ENCODE peak calls at places on chromosomes 16 and 17, in five cellular contexts. One of them, this sample, is unnamed.

GRCh38 chr17:73585583-73585982 is 58.7 kb downstream of the SDK2 start:
- DNase-seq in SK-N-SH: no peak
- DNase-seq in GM12878: no peak
- DNase-seq in K562: no peak
- DNase-seq in HCT116: no peak
- DNase-seq in this sample: no peak

GRCh38 chr17:58006563-58006923 is 503 bp downstream of the SRSF1 start:
- DNase-seq in SK-N-SH: peak
- DNase-seq in HCT116: peak
- DNase-seq in K562: peak
- DNase-seq in GM12878: no peak
- DNase-seq in this sample: peak

GRCh38 chr17:61158372-61158771 is 241.3 kb upstream of the TBX2 start:
- DNase-seq in K562: no peak
- DNase-seq in SK-N-SH: no peak
- DNase-seq in GM12878: no peak
- DNase-seq in HCT116: no peak
- DNase-seq in this sample: no peak

GRCh38 chr17:80389011-80389995 is 25.7 kb upstream of the ENDOV start:
- DNase-seq in K562: no peak
- DNase-seq in HCT116: no peak
- DNase-seq in SK-N-SH: peak
- DNase-seq in GM12878: no peak
- DNase-seq in this sample: no peak

GRCh38 chr17:41678907-41679739 is 9.6 kb upstream of the EIF1 start:
- DNase-seq in GM12878: peak
- DNase-seq in HCT116: no peak
- DNase-seq in K562: peak
- DNase-seq in SK-N-SH: no peak
- DNase-seq in this sample: no peak

GRCh38 chr17:20954794-20955193 is 88.0 kb downstream of the USP22 start:
- DNase-seq in GM12878: no peak
- DNase-seq in SK-N-SH: no peak
- DNase-seq in K562: no peak
- DNase-seq in HCT116: no peak
- DNase-seq in this sample: no peak

GRCh38 chr16:1993731-1994131 is 4.0 kb downstream of the SYNGR3 start:
- DNase-seq in GM12878: no peak
- DNase-seq in SK-N-SH: no peak
- DNase-seq in HCT116: no peak
- DNase-seq in K562: no peak
- DNase-seq in this sample: no peak

GRCh38 chr17:80794281-80795089 is 197.2 kb upstream of the CHMP6 start:
- DNase-seq in GM12878: no peak
- DNase-seq in SK-N-SH: no peak
- DNase-seq in K562: no peak
- DNase-seq in HCT116: no peak
- DNase-seq in this sample: no peak

GRCh38 chr17:42271277-42271922 is 4.8 kb downstream of the STAT5B start:
- DNase-seq in SK-N-SH: no peak
- DNase-seq in GM12878: no peak
- DNase-seq in K562: no peak
- DNase-seq in HCT116: no peak
- DNase-seq in this sample: no peak

GRCh38 chr16:75593825-75594820 is 27.9 kb downstream of the GABARAPL2 start:
- DNase-seq in HCT116: no peak
- DNase-seq in K562: peak
- DNase-seq in GM12878: no peak
- DNase-seq in SK-N-SH: peak
- DNase-seq in this sample: peak

GRCh38 chr16:75589301-75589700 is 23.1 kb downstream of the GABARAPL2 start:
- DNase-seq in K562: no peak
- DNase-seq in SK-N-SH: no peak
- DNase-seq in GM12878: no peak
- DNase-seq in HCT116: no peak
- DNase-seq in this sample: no peak

GRCh38 chr16:75588716-75589115 is 22.5 kb downstream of the GABARAPL2 start:
- DNase-seq in HCT116: no peak
- DNase-seq in K562: no peak
- DNase-seq in GM12878: no peak
- DNase-seq in SK-N-SH: no peak
- DNase-seq in this sample: no peak

GRCh38 chr16:75593308-75593707 is 27.1 kb downstream of the GABARAPL2 start:
- DNase-seq in K562: no peak
- DNase-seq in HCT116: no peak
- DNase-seq in SK-N-SH: no peak
- DNase-seq in GM12878: no peak
- DNase-seq in this sample: no peak

GRCh38 chr16:75591001-75591852 is 25.0 kb downstream of the GABARAPL2 start:
- DNase-seq in GM12878: no peak
- DNase-seq in HCT116: no peak
- DNase-seq in SK-N-SH: peak
- DNase-seq in K562: peak
- DNase-seq in this sample: no peak
- TF ChIP-seq YY1 in GM12878: no peak
- TF ChIP-seq YY1 in HCT116: no peak
- TF ChIP-seq YY1 in SK-N-SH: no peak
- TF ChIP-seq YY1 in K562: no peak
- TF ChIP-seq YY1 in this sample: no peak

DNA sequence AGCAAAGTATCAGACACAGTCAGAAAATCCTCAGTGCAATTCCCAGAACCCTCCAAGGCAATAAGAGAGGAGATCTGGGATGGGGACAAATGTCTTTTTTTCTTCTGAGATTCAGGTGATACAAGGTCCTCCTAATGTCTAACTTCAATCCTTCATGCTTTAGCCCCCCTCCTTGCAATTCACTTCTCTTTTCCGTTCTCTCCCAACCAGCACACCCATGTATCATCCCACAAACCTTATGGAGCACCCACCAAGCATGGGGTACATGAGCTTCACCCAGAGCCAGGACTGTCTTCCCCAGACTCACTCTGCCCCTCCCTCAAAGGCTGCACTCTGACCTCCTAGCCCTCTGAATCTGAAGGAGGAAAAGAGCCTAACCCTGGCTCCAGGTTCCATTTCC is 10.1 kb downstream of the HDAC5 start:
- DNase-seq in K562: no peak
- DNase-seq in HCT116: no peak
- DNase-seq in SK-N-SH: no peak
- DNase-seq in GM12878: no peak
- DNase-seq in this sample: no peak
- TF ChIP-seq YY1 in K562: no peak
- TF ChIP-seq YY1 in HCT116: no peak
- TF ChIP-seq YY1 in SK-N-SH: no peak
- TF ChIP-seq YY1 in GM12878: no peak
- TF ChIP-seq YY1 in this sample: no peak

GRCh38 chr16:9055661-9056060 is 35.8 kb upstream of the HAPSTR1 start:
- DNase-seq in GM12878: no peak
- DNase-seq in K562: no peak
- DNase-seq in SK-N-SH: no peak
- DNase-seq in HCT116: no peak
- DNase-seq in this sample: no peak
- TF ChIP-seq YY1 in GM12878: no peak
- TF ChIP-seq YY1 in K562: no peak
- TF ChIP-seq YY1 in SK-N-SH: no peak
- TF ChIP-seq YY1 in HCT116: no peak
- TF ChIP-seq YY1 in this sample: no peak

GRCh38 chr17:3994221-3994576 is 30.0 kb upstream of the ATP2A3 start:
- DNase-seq in K562: no peak
- DNase-seq in SK-N-SH: no peak
- DNase-seq in GM12878: no peak
- DNase-seq in HCT116: no peak
- DNase-seq in this sample: no peak
- TF ChIP-seq YY1 in K562: no peak
- TF ChIP-seq YY1 in SK-N-SH: no peak
- TF ChIP-seq YY1 in GM12878: no peak
- TF ChIP-seq YY1 in HCT116: no peak
- TF ChIP-seq YY1 in this sample: no peak

DNA sequence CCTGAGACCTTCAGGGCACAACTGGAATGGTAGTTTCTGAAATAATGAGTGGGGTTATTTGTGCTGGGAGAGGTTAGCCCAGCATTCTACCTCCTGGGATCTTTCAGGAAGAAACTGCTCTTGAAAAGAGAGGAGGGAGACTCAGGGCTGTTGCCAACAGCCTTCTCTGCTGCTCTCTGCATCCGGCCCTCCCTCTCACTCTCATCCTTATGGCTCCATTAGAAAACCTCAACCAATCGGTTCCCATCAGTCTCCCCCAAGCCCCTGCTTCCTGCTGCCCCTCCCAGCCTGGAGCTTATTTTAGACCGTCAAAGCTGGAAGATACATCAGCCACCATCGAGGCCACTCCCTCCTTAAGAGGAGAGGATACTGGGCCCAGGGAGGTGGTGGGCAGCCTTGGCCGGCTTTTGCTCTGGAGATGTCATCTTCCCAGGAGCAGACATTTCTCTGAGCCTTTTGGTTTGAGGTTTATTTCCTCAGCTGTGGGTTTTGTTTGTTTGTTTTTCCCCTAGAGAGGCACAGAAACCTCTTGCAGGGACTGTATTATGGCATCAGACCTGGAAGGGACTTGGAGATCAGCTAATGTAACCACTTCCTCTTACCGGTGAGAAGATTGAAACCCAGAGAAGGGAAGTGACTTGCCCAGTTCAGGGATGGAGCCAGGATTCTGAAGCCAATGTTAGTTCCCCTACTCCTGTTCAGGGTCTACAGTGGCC is 2.7 kb downstream of the MPRIP start:
- DNase-seq in GM12878: peak
- DNase-seq in SK-N-SH: peak
- DNase-seq in HCT116: no peak
- DNase-seq in K562: no peak
- DNase-seq in this sample: no peak
- TF ChIP-seq YY1 in GM12878: no peak
- TF ChIP-seq YY1 in SK-N-SH: no peak
- TF ChIP-seq YY1 in HCT116: no peak
- TF ChIP-seq YY1 in K562: no peak
- TF ChIP-seq YY1 in this sample: no peak

GRCh38 chr16:30786936-30787612 is at the start of gene ZNF629:
- DNase-seq in SK-N-SH: peak
- DNase-seq in HCT116: peak
- DNase-seq in K562: peak
- DNase-seq in GM12878: no peak
- DNase-seq in this sample: no peak
- TF ChIP-seq YY1 in SK-N-SH: peak
- TF ChIP-seq YY1 in HCT116: peak
- TF ChIP-seq YY1 in K562: no peak
- TF ChIP-seq YY1 in GM12878: peak
- TF ChIP-seq YY1 in this sample: no peak

GRCh38 chr17:77771145-77771544 is 187.4 kb upstream of the TNRC6C start:
- DNase-seq in SK-N-SH: no peak
- DNase-seq in GM12878: no peak
- DNase-seq in K562: no peak
- DNase-seq in HCT116: no peak
- DNase-seq in this sample: no peak

GRCh38 chr17:77769762-77770161 is 188.7 kb upstream of the TNRC6C start:
- DNase-seq in SK-N-SH: no peak
- DNase-seq in GM12878: no peak
- DNase-seq in HCT116: no peak
- DNase-seq in K562: no peak
- DNase-seq in this sample: no peak

GRCh38 chr17:77768475-77768874 is 190.0 kb upstream of the TNRC6C start:
- DNase-seq in GM12878: no peak
- DNase-seq in K562: no peak
- DNase-seq in HCT116: no peak
- DNase-seq in SK-N-SH: no peak
- DNase-seq in this sample: no peak

GRCh38 chr17:77770331-77771105 is 188.0 kb upstream of the TNRC6C start:
- DNase-seq in HCT116: no peak
- DNase-seq in K562: peak
- DNase-seq in SK-N-SH: no peak
- DNase-seq in GM12878: no peak
- DNase-seq in this sample: no peak

DNA sequence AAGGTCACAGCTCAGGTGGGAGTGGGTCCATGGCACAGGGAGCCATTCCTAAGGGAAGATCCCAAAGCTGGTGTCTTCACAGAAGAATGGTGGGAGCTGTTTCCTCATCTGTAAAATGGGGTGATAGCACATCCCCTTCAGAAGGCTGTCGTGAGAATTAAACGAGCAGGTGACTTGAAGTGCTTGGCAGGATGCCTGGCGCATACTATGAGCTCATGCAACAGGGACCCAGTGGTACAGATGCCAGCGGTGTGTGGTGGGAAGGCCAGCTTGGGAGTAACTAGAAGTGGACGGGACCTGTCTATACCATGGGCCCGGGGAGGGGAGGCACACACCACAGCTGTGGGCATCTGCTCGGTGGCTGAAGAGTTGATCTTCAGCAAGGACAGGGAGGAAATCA is 189.3 kb upstream of the TNRC6C start:
- DNase-seq in SK-N-SH: no peak
- DNase-seq in K562: no peak
- DNase-seq in GM12878: no peak
- DNase-seq in HCT116: no peak
- DNase-seq in this sample: no peak
- TF ChIP-seq YY1 in SK-N-SH: no peak
- TF ChIP-seq YY1 in K562: no peak
- TF ChIP-seq YY1 in GM12878: no peak
- TF ChIP-seq YY1 in HCT116: no peak
- TF ChIP-seq YY1 in this sample: no peak

GRCh38 chr17:55430531-55431228 is 9.0 kb upstream of the MMD start:
- DNase-seq in GM12878: no peak
- DNase-seq in SK-N-SH: peak
- DNase-seq in HCT116: no peak
- DNase-seq in K562: no peak
- DNase-seq in this sample: no peak
- TF ChIP-seq YY1 in GM12878: no peak
- TF ChIP-seq YY1 in SK-N-SH: no peak
- TF ChIP-seq YY1 in HCT116: no peak
- TF ChIP-seq YY1 in K562: no peak
- TF ChIP-seq YY1 in this sample: no peak

This sample was measured in H1.